ENCODE peak calls at places on chromosome 22, in four cellular contexts. D, Y, N and L are unnamed samples.

GRCh38 chr22:37503850-37504249 is 15.4 kb downstream of the CARD10 start:
- DNase-seq in D (no peak), Y (no peak), N (no peak), L (peak)

GRCh38 chr22:34946339-34946985 is 119.5 kb upstream of the ISX start:
- DNase-seq in D (no peak), Y (no peak), N (no peak), L (no peak)

GRCh38 chr22:45830531-45831245 is 146.3 kb downstream of the WNT7B start:
- DNase-seq in D (no peak), Y (no peak), N (no peak), L (peak)

GRCh38 chr22:36165161-36165560 is 4.6 kb upstream of the APOL3 start:
- DNase-seq in D (no peak), Y (no peak), N (no peak), L (no peak)

GRCh38 chr22:26429458-26430238 is 588 bp downstream of the ASPHD2 start:
- DNase-seq in D (peak), Y (no peak), N (no peak), L (no peak)

GRCh38 chr22:22935546-22936157 is 48.0 kb downstream of the IGLL5 start:
- DNase-seq in D (no peak), Y (no peak), N (no peak), L (no peak)

GRCh38 chr22:27630754-27631153 is 170.8 kb downstream of the MN1 start:
- DNase-seq in D (no peak), Y (no peak), N (no peak), L (no peak)

GRCh38 chr22:38069372-38070249 is 12.4 kb downstream of the PICK1 start:
- DNase-seq in D (no peak), Y (peak), N (no peak), L (peak)

GRCh38 chr22:22123118-22123959 is 121.2 kb upstream of the VPREB1 start:
- DNase-seq in D (peak), Y (no peak), N (no peak), L (no peak)

GRCh38 chr22:21100149-21101032 is 54.6 kb downstream of the LRRC74B start:
- DNase-seq in D (no peak), Y (no peak), N (no peak), L (no peak)

GRCh38 chr22:37905534-37906363 is at the start of gene MICALL1:
- DNase-seq in D (peak), Y (no peak), N (no peak), L (peak)

GRCh38 chr22:21679383-21679782 is 13.6 kb downstream of the PPIL2 start:
- DNase-seq in D (no peak), Y (no peak), N (no peak), L (no peak)

GRCh38 chr22:21926728-21927127 is 25.9 kb downstream of the PPM1F start:
- DNase-seq in D (peak), Y (no peak), N (no peak), L (no peak)

GRCh38 chr22:50148166-50148500 is 22.4 kb upstream of the PANX2 start:
- DNase-seq in D (no peak), Y (no peak), N (no peak), L (no peak)

GRCh38 chr22:38755155-38755910 is 465 bp downstream of the SUN2 start:
- DNase-seq in D (peak), Y (no peak), N (no peak), L (peak)

GRCh38 chr22:38572065-38572464 is 2.1 kb upstream of the DMC1 start:
- DNase-seq in D (peak), Y (no peak), N (no peak), L (peak)

GRCh38 chr22:33524511-33525270 is 395.6 kb downstream of the LARGE1 start:
- DNase-seq in D (no peak), Y (no peak), N (no peak), L (no peak)

GRCh38 chr22:26887456-26887855 is 230.1 kb downstream of the MIAT start:
- DNase-seq in D (no peak), Y (no peak), N (no peak), L (peak)

GRCh38 chr22:17403906-17404305 is 34.6 kb downstream of the CECR2 start:
- DNase-seq in D (no peak), Y (no peak), N (no peak), L (no peak)

GRCh38 chr22:17724678-17725464 is 49.4 kb downstream of the BID start:
- DNase-seq in D (no peak), Y (no peak), N (no peak), L (no peak)

GRCh38 chr22:44273175-44273574 is 39.6 kb downstream of the SHISAL1 start:
- DNase-seq in D (no peak), Y (no peak), N (no peak), L (no peak)

GRCh38 chr22:38843201-38843715 is 570 bp downstream of the NPTXR start:
- DNase-seq in D (peak), Y (no peak), N (no peak), L (peak)